ENCODE peak calls at places on chromosomes 11 and 22, in eight cellular contexts. One of them, this sample, is unnamed. For H3K9me3, the result is how much of the 10 kb centered on the place peaks cover.

GRCh38 chr11:46050065-46050464 is 71.2 kb downstream of the PHF21A start:
- DNase-seq in tibial artery: no peak
- DNase-seq in astrocyte: peak
- DNase-seq in IMR-90: peak
- DNase-seq in heart right ventricle: no peak
- DNase-seq in colonic mucosa: no peak
- DNase-seq in stomach: no peak
- DNase-seq in CD8-positive, alpha-beta memory T cell: no peak
- DNase-seq in this sample: peak

GRCh38 chr11:122772945-122773344 is 65.4 kb upstream of the CRTAM start:
- DNase-seq in stomach: no peak
- DNase-seq in colonic mucosa: no peak
- DNase-seq in heart right ventricle: no peak
- DNase-seq in astrocyte: peak
- DNase-seq in CD8-positive, alpha-beta memory T cell: no peak
- DNase-seq in tibial artery: no peak
- DNase-seq in IMR-90: peak
- DNase-seq in this sample: no peak

GRCh38 chr11:85874265-85874664 is 19.1 kb downstream of the CCDC83 start:
- DNase-seq in heart right ventricle: no peak
- DNase-seq in stomach: no peak
- DNase-seq in CD8-positive, alpha-beta memory T cell: no peak
- DNase-seq in tibial artery: no peak
- DNase-seq in astrocyte: no peak
- DNase-seq in colonic mucosa: no peak
- DNase-seq in IMR-90: peak
- DNase-seq in this sample: no peak

GRCh38 chr11:102516179-102516578 is 14.4 kb downstream of the MMP7 start:
- DNase-seq in heart right ventricle: no peak
- DNase-seq in stomach: no peak
- DNase-seq in tibial artery: no peak
- DNase-seq in CD8-positive, alpha-beta memory T cell: no peak
- DNase-seq in astrocyte: no peak
- DNase-seq in colonic mucosa: no peak
- DNase-seq in IMR-90: no peak
- DNase-seq in this sample: no peak

GRCh38 chr11:103944251-103944944 is 92.0 kb upstream of the DDI1 start:
- DNase-seq in stomach: no peak
- DNase-seq in CD8-positive, alpha-beta memory T cell: no peak
- DNase-seq in tibial artery: no peak
- DNase-seq in colonic mucosa: no peak
- DNase-seq in IMR-90: no peak
- DNase-seq in astrocyte: no peak
- DNase-seq in heart right ventricle: no peak
- DNase-seq in this sample: no peak

GRCh38 chr11:48005878-48006277 is 25.5 kb downstream of the PTPRJ start:
- DNase-seq in stomach: no peak
- DNase-seq in CD8-positive, alpha-beta memory T cell: no peak
- DNase-seq in heart right ventricle: no peak
- DNase-seq in IMR-90: no peak
- DNase-seq in astrocyte: no peak
- DNase-seq in colonic mucosa: no peak
- DNase-seq in tibial artery: peak
- DNase-seq in this sample: no peak

GRCh38 chr11:32118025-32118974 is 27.4 kb downstream of the RCN1 start:
- DNase-seq in heart right ventricle: no peak
- DNase-seq in colonic mucosa: no peak
- DNase-seq in tibial artery: no peak
- DNase-seq in astrocyte: peak
- DNase-seq in CD8-positive, alpha-beta memory T cell: no peak
- DNase-seq in IMR-90: peak
- DNase-seq in stomach: no peak
- DNase-seq in this sample: no peak

GRCh38 chr22:44384563-44384940 is 71.8 kb upstream of the SHISAL1 start:
- DNase-seq in tibial artery: no peak
- DNase-seq in astrocyte: no peak
- DNase-seq in IMR-90: no peak
- DNase-seq in heart right ventricle: no peak
- DNase-seq in CD8-positive, alpha-beta memory T cell: peak
- DNase-seq in colonic mucosa: no peak
- DNase-seq in stomach: no peak
- DNase-seq in this sample: no peak

GRCh38 chr11:111598546-111598945 is 3.7 kb upstream of the SIK2 start:
- DNase-seq in stomach: no peak
- DNase-seq in heart right ventricle: no peak
- DNase-seq in astrocyte: peak
- DNase-seq in tibial artery: no peak
- DNase-seq in colonic mucosa: no peak
- DNase-seq in IMR-90: peak
- DNase-seq in CD8-positive, alpha-beta memory T cell: no peak
- DNase-seq in this sample: no peak

GRCh38 chr22:29481265-29482000 is 1.4 kb downstream of the NEFH start:
- DNase-seq in tibial artery: no peak
- DNase-seq in CD8-positive, alpha-beta memory T cell: no peak
- DNase-seq in astrocyte: no peak
- DNase-seq in IMR-90: no peak
- DNase-seq in colonic mucosa: no peak
- DNase-seq in stomach: no peak
- DNase-seq in heart right ventricle: no peak
- DNase-seq in this sample: no peak

GRCh38 chr22:29480512-29481264 is 670 bp downstream of the NEFH start:
- DNase-seq in astrocyte: peak
- DNase-seq in IMR-90: peak
- DNase-seq in heart right ventricle: no peak
- DNase-seq in tibial artery: no peak
- DNase-seq in stomach: no peak
- DNase-seq in CD8-positive, alpha-beta memory T cell: peak
- DNase-seq in colonic mucosa: no peak
- DNase-seq in this sample: no peak

GRCh38 chr22:29479417-29480261 is at the start of gene NEFH:
- DNase-seq in tibial artery: no peak
- DNase-seq in colonic mucosa: no peak
- DNase-seq in heart right ventricle: no peak
- DNase-seq in astrocyte: no peak
- DNase-seq in stomach: no peak
- DNase-seq in IMR-90: no peak
- DNase-seq in CD8-positive, alpha-beta memory T cell: no peak
- DNase-seq in this sample: no peak

GRCh38 chr22:29478326-29479276 is 1.4 kb upstream of the NEFH start:
- DNase-seq in CD8-positive, alpha-beta memory T cell: no peak
- DNase-seq in astrocyte: no peak
- DNase-seq in IMR-90: no peak
- DNase-seq in stomach: no peak
- DNase-seq in tibial artery: no peak
- DNase-seq in heart right ventricle: no peak
- DNase-seq in colonic mucosa: no peak
- DNase-seq in this sample: no peak

DNA sequence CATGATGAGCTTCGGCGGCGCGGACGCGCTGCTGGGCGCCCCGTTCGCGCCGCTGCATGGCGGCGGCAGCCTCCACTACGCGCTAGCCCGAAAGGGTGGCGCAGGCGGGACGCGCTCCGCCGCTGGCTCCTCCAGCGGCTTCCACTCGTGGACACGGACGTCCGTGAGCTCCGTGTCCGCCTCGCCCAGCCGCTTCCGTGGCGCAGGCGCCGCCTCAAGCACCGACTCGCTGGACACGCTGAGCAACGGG is 169 bp downstream of the NEFH start:
- DNase-seq in heart right ventricle: no peak
- DNase-seq in CD8-positive, alpha-beta memory T cell: no peak
- DNase-seq in stomach: no peak
- DNase-seq in colonic mucosa: no peak
- DNase-seq in tibial artery: no peak
- DNase-seq in astrocyte: no peak
- DNase-seq in IMR-90: no peak
- DNase-seq in this sample: no peak
- H3K4me3 ChIP-seq in heart right ventricle: peak
- H3K4me3 ChIP-seq in CD8-positive, alpha-beta memory T cell: no peak
- H3K4me3 ChIP-seq in stomach: peak
- H3K4me3 ChIP-seq in colonic mucosa: no peak
- H3K4me3 ChIP-seq in tibial artery: no peak
- H3K4me3 ChIP-seq in astrocyte: peak
- H3K4me3 ChIP-seq in IMR-90: peak
- H3K4me3 ChIP-seq in this sample: peak

GRCh38 chr11:69133251-69133650 is 22.5 kb upstream of the SMIM38 start:
- DNase-seq in tibial artery: peak
- DNase-seq in astrocyte: no peak
- DNase-seq in IMR-90: no peak
- DNase-seq in CD8-positive, alpha-beta memory T cell: no peak
- DNase-seq in colonic mucosa: no peak
- DNase-seq in heart right ventricle: no peak
- DNase-seq in stomach: no peak
- DNase-seq in this sample: no peak

GRCh38 chr11:69137148-69137844 is 18.4 kb upstream of the SMIM38 start:
- DNase-seq in astrocyte: no peak
- DNase-seq in stomach: peak
- DNase-seq in heart right ventricle: peak
- DNase-seq in CD8-positive, alpha-beta memory T cell: no peak
- DNase-seq in IMR-90: no peak
- DNase-seq in colonic mucosa: no peak
- DNase-seq in tibial artery: peak
- DNase-seq in this sample: no peak

GRCh38 chr11:69136471-69136870 is 19.3 kb upstream of the SMIM38 start:
- DNase-seq in IMR-90: no peak
- DNase-seq in heart right ventricle: no peak
- DNase-seq in stomach: no peak
- DNase-seq in astrocyte: no peak
- DNase-seq in colonic mucosa: no peak
- DNase-seq in CD8-positive, alpha-beta memory T cell: no peak
- DNase-seq in tibial artery: peak
- DNase-seq in this sample: no peak

GRCh38 chr11:69134957-69135356 is 20.8 kb upstream of the SMIM38 start:
- DNase-seq in IMR-90: no peak
- DNase-seq in tibial artery: peak
- DNase-seq in colonic mucosa: no peak
- DNase-seq in heart right ventricle: no peak
- DNase-seq in CD8-positive, alpha-beta memory T cell: no peak
- DNase-seq in astrocyte: no peak
- DNase-seq in stomach: peak
- DNase-seq in this sample: no peak

GRCh38 chr11:69135420-69136363 is 20.0 kb upstream of the SMIM38 start:
- DNase-seq in CD8-positive, alpha-beta memory T cell: no peak
- DNase-seq in IMR-90: no peak
- DNase-seq in stomach: no peak
- DNase-seq in tibial artery: peak
- DNase-seq in colonic mucosa: no peak
- DNase-seq in astrocyte: no peak
- DNase-seq in heart right ventricle: no peak
- DNase-seq in this sample: no peak
- H3K9me3 ChIP-seq in CD8-positive, alpha-beta memory T cell: under half
- H3K9me3 ChIP-seq in IMR-90: under half
- H3K9me3 ChIP-seq in stomach: under half
- H3K9me3 ChIP-seq in tibial artery: under half
- H3K9me3 ChIP-seq in colonic mucosa: under half
- H3K9me3 ChIP-seq in astrocyte: under half
- H3K9me3 ChIP-seq in heart right ventricle: under half
- H3K9me3 ChIP-seq in this sample: under half

GRCh38 chr11:2853997-2854560 is 31.5 kb downstream of the CDKN1C start:
- DNase-seq in CD8-positive, alpha-beta memory T cell: no peak
- DNase-seq in heart right ventricle: no peak
- DNase-seq in IMR-90: no peak
- DNase-seq in astrocyte: no peak
- DNase-seq in colonic mucosa: no peak
- DNase-seq in tibial artery: no peak
- DNase-seq in stomach: no peak
- DNase-seq in this sample: no peak
- H3K4me3 ChIP-seq in CD8-positive, alpha-beta memory T cell: no peak
- H3K4me3 ChIP-seq in heart right ventricle: no peak
- H3K4me3 ChIP-seq in IMR-90: no peak
- H3K4me3 ChIP-seq in astrocyte: no peak
- H3K4me3 ChIP-seq in colonic mucosa: no peak
- H3K4me3 ChIP-seq in tibial artery: no peak
- H3K4me3 ChIP-seq in stomach: no peak
- H3K4me3 ChIP-seq in this sample: no peak

DNA sequence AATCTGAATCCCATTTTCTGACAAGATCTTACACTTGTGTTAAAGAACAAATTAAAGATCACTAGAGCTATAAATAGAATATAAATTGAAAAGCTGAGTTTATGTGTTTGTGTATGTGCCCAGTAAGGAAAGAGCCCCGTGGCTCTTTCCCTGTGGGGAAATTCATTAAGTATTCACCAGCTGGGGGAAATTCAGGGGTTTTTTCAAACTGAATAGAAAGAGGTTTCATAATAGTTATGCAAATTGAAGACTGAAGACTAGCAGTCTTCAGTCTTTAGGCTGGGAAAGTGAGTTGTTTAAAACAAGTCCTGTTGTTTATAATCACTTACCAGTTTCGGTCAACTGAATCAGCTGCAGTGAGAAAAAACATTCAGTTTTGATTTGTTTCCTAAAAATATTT is 11.3 kb upstream of the MS4A7 start:
- DNase-seq in CD8-positive, alpha-beta memory T cell: no peak
- DNase-seq in IMR-90: no peak
- DNase-seq in colonic mucosa: no peak
- DNase-seq in tibial artery: no peak
- DNase-seq in stomach: no peak
- DNase-seq in heart right ventricle: no peak
- DNase-seq in astrocyte: no peak
- DNase-seq in this sample: no peak
- H3K9me3 ChIP-seq in CD8-positive, alpha-beta memory T cell: under half
- H3K9me3 ChIP-seq in IMR-90: under half
- H3K9me3 ChIP-seq in colonic mucosa: under half
- H3K9me3 ChIP-seq in tibial artery: under half
- H3K9me3 ChIP-seq in stomach: under half
- H3K9me3 ChIP-seq in heart right ventricle: under half
- H3K9me3 ChIP-seq in astrocyte: under half
- H3K9me3 ChIP-seq in this sample: under half

GRCh38 chr11:3159296-3160190 is 5.6 kb downstream of the OSBPL5 start:
- DNase-seq in heart right ventricle: no peak
- DNase-seq in colonic mucosa: no peak
- DNase-seq in stomach: peak
- DNase-seq in CD8-positive, alpha-beta memory T cell: peak
- DNase-seq in astrocyte: no peak
- DNase-seq in IMR-90: no peak
- DNase-seq in tibial artery: peak
- DNase-seq in this sample: no peak
- H3K4me3 ChIP-seq in heart right ventricle: peak
- H3K4me3 ChIP-seq in colonic mucosa: peak
- H3K4me3 ChIP-seq in stomach: peak
- H3K4me3 ChIP-seq in CD8-positive, alpha-beta memory T cell: no peak
- H3K4me3 ChIP-seq in astrocyte: peak
- H3K4me3 ChIP-seq in IMR-90: peak
- H3K4me3 ChIP-seq in tibial artery: peak
- H3K4me3 ChIP-seq in this sample: peak

DNA sequence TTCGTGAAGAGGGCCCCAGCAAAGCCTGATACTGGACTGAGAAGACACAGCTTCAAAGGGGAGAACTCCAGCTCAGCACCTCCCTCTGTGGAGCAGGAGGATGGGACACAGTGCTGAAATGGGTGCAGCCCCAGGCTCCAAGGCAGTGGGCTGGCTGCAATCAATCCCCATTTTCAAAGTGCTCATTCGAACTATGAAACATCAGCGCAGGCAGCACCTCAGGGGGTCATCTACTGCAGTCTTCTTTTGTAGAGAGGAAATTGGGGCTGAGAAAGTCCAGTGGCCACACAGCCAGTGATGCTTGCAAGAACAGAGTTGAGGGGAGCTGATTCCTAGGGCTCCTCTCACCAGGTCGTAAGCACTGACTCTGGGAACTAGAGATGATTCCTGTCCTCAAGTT is 25.1 kb downstream of the OPCML start:
- DNase-seq in CD8-positive, alpha-beta memory T cell: no peak
- DNase-seq in tibial artery: no peak
- DNase-seq in stomach: no peak
- DNase-seq in astrocyte: no peak
- DNase-seq in heart right ventricle: no peak
- DNase-seq in colonic mucosa: no peak
- DNase-seq in IMR-90: no peak
- DNase-seq in this sample: no peak
- H3K9me3 ChIP-seq in CD8-positive, alpha-beta memory T cell: under half
- H3K9me3 ChIP-seq in tibial artery: under half
- H3K9me3 ChIP-seq in stomach: under half
- H3K9me3 ChIP-seq in astrocyte: under half
- H3K9me3 ChIP-seq in heart right ventricle: under half
- H3K9me3 ChIP-seq in colonic mucosa: under half
- H3K9me3 ChIP-seq in IMR-90: under half
- H3K9me3 ChIP-seq in this sample: under half

This sample was measured in thoracic aorta.